ENCODE peak calls at places on chromosomes 5 and 9, in eight cellular contexts. B is frontal cortex; K is ovary; L is retina; G is left colon; Q is LoVo; E is stimulated activated CD4-positive, alpha-beta T cell treated with anti-CD3 and anti-CD28 coated beads, TNF-alpha, amount 100 ng/mL, for 24 hours; Z is ACHN. V is an unnamed sample.

GRCh38 chr9:69181908-69182353 is 7.9 kb downstream of the TJP2 start:
- DNase-seq in L (no peak), Z (no peak), K (no peak), B (no peak), G (no peak), Q (no peak), E (no peak), V (no peak)

GRCh38 chr9:34985311-34985899 is 4.1 kb upstream of the DNAJB5 start:
- DNase-seq in K (no peak), Q (peak), E (peak), G (no peak), L (peak), Z (peak), B (no peak), V (peak)

GRCh38 chr9:130214921-130215320 is 42.7 kb downstream of the NCS1 start:
- DNase-seq in G (no peak), B (no peak), Z (no peak), E (no peak), K (no peak), Q (no peak), L (no peak), V (no peak)

GRCh38 chr5:9831823-9832222 is 201.7 kb upstream of the TAS2R1 start:
- DNase-seq in Z (no peak), B (no peak), Q (no peak), E (no peak), G (no peak), L (no peak), K (no peak), V (no peak)

GRCh38 chr5:152288499-152288898 is 116.6 kb downstream of the NMUR2 start:
- DNase-seq in G (no peak), Q (no peak), K (no peak), L (no peak), Z (no peak), E (no peak), B (no peak), V (no peak)

GRCh38 chr5:157342822-157343402 is 77.0 kb downstream of the CYFIP2 start:
- DNase-seq in Z (peak), E (peak), B (no peak), G (no peak), Q (peak), K (no peak), L (no peak), V (peak)

GRCh38 chr5:79578876-79579275 is 33.4 kb upstream of the TENT2 start:
- DNase-seq in E (no peak), K (no peak), Z (no peak), B (no peak), L (no peak), Q (no peak), G (no peak), V (no peak)

GRCh38 chr9:14314424-14314928 is 535 bp upstream of the NFIB start:
- DNase-seq in L (peak), E (no peak), K (peak), Q (peak), B (peak), Z (peak), G (peak), V (peak)

GRCh38 chr5:43601454-43602260 is 1.3 kb upstream of the NNT start:
- DNase-seq in Q (peak), K (no peak), L (no peak), E (no peak), Z (peak), G (no peak), B (peak), V (no peak)

GRCh38 chr5:123209163-123210013 is 120.3 kb downstream of the PRDM6 start:
- DNase-seq in G (no peak), Z (peak), E (no peak), L (no peak), Q (peak), K (no peak), B (no peak), V (no peak)

GRCh38 chr9:1599961-1600360 is 415.2 kb upstream of the SMARCA2 start:
- DNase-seq in G (no peak), K (no peak), B (no peak), Z (no peak), E (no peak), L (no peak), Q (no peak), V (no peak)

GRCh38 chr5:149500922-149501582 is 50.2 kb downstream of the CSNK1A1 start:
- DNase-seq in Z (peak), L (no peak), Q (no peak), G (no peak), K (no peak), B (no peak), E (no peak), V (no peak)

GRCh38 chr9:86079421-86080111 is 19.8 kb downstream of the GOLM1 start:
- DNase-seq in Z (peak), G (no peak), Q (no peak), E (no peak), B (peak), K (no peak), L (no peak), V (peak)

GRCh38 chr5:126961702-126962101 is 68.7 kb downstream of the MARCHF3 start:
- DNase-seq in Q (no peak), Z (no peak), K (no peak), G (no peak), B (no peak), E (no peak), L (no peak), V (no peak)

GRCh38 chr9:68951879-68952659 is 61.8 kb downstream of the PRKACG start:
- DNase-seq in Z (no peak), Q (no peak), L (no peak), K (no peak), E (no peak), G (no peak), B (no peak), V (no peak)

GRCh38 chr5:75265731-75266130 is 29.1 kb upstream of the ANKRD31 start:
- DNase-seq in Q (peak), Z (peak), K (no peak), E (no peak), B (peak), L (no peak), G (no peak), V (no peak)

GRCh38 chr5:132752581-132753125 is 5.4 kb downstream of the CCNI2 start:
- DNase-seq in K (no peak), G (no peak), L (no peak), E (no peak), Q (no peak), B (peak), Z (no peak), V (no peak)

GRCh38 chr5:96031811-96032261 is 70.2 kb upstream of the ELL2 start:
- DNase-seq in G (no peak), Q (no peak), E (no peak), B (no peak), Z (no peak), L (no peak), K (no peak), V (no peak)

GRCh38 chr5:154714271-154714986 is 40.7 kb upstream of the LARP1 start:
- DNase-seq in E (no peak), B (no peak), Z (peak), L (no peak), Q (peak), K (no peak), G (peak), V (no peak)

GRCh38 chr9:121840838-121841760 is 189.7 kb downstream of the DAB2IP start:
- DNase-seq in G (no peak), E (no peak), Z (no peak), K (no peak), L (no peak), Q (no peak), B (no peak), V (no peak)

GRCh38 chr9:130555968-130556367 is 23.4 kb upstream of the FUBP3 start:
- DNase-seq in Q (peak), Z (peak), G (no peak), B (no peak), E (no peak), K (no peak), L (no peak), V (peak)

GRCh38 chr5:10460252-10460906 is 18.7 kb downstream of the ROPN1L start:
- DNase-seq in L (no peak), B (peak), K (no peak), G (peak), Q (no peak), E (no peak), Z (no peak), V (peak)

V was measured in adrenal gland.